ENCODE peak calls at places on chromosomes 5 and 9, in six cellular contexts. One of them, this sample, is unnamed.
A peak's percentile ranks its signal among the peaks of the same experiment; 100 is the strongest.

GRCh38 chr9:122206118-122207046 is 22.4 kb downstream of the LHX6 start:
- DNase-seq in IMR-90: peak; percentile 80
- DNase-seq in H1: no peak
- DNase-seq in mesenchymal stem cell: peak; percentile 40
- DNase-seq in neuronal stem cell: no peak
- DNase-seq in trophoblast cell: no peak
- DNase-seq in this sample: no peak

GRCh38 chr9:16030513-16031185 is 477.8 kb downstream of the CCDC171 start:
- DNase-seq in IMR-90: peak; percentile 96
- DNase-seq in H1: no peak
- DNase-seq in mesenchymal stem cell: peak; percentile 91
- DNase-seq in neuronal stem cell: no peak
- DNase-seq in trophoblast cell: peak; percentile 19
- DNase-seq in this sample: peak; percentile 49

GRCh38 chr9:137449931-137450537 is 8.9 kb upstream of the ENTPD8 start:
- DNase-seq in IMR-90: no peak
- DNase-seq in H1: no peak
- DNase-seq in mesenchymal stem cell: no peak
- DNase-seq in neuronal stem cell: no peak
- DNase-seq in trophoblast cell: no peak
- DNase-seq in this sample: no peak

GRCh38 chr9:12684923-12685468 is 8.2 kb upstream of the TYRP1 start:
- DNase-seq in IMR-90: peak; percentile 29
- DNase-seq in H1: no peak
- DNase-seq in mesenchymal stem cell: peak; percentile 34
- DNase-seq in neuronal stem cell: no peak
- DNase-seq in trophoblast cell: no peak
- DNase-seq in this sample: peak; percentile 11

GRCh38 chr5:141330299-141331080 is at the start of gene PCDHGA1:
- DNase-seq in IMR-90: peak; percentile 75
- DNase-seq in H1: no peak
- DNase-seq in mesenchymal stem cell: no peak
- DNase-seq in neuronal stem cell: no peak
- DNase-seq in trophoblast cell: no peak
- DNase-seq in this sample: peak; percentile 26

GRCh38 chr5:128644863-128645262 is 106.8 kb upstream of the FBN2 start:
- DNase-seq in IMR-90: peak; percentile 96
- DNase-seq in H1: no peak
- DNase-seq in mesenchymal stem cell: peak; percentile 60
- DNase-seq in neuronal stem cell: no peak
- DNase-seq in trophoblast cell: no peak
- DNase-seq in this sample: no peak

GRCh38 chr9:19481471-19481870 is 72.7 kb downstream of the ACER2 start:
- DNase-seq in IMR-90: no peak
- DNase-seq in H1: no peak
- DNase-seq in mesenchymal stem cell: no peak
- DNase-seq in neuronal stem cell: no peak
- DNase-seq in trophoblast cell: no peak
- DNase-seq in this sample: no peak

GRCh38 chr5:151022511-151023018 is 2.2 kb downstream of the GPX3 start:
- DNase-seq in IMR-90: no peak
- DNase-seq in H1: no peak
- DNase-seq in mesenchymal stem cell: no peak
- DNase-seq in neuronal stem cell: no peak
- DNase-seq in trophoblast cell: peak; percentile 55
- DNase-seq in this sample: no peak

GRCh38 chr9:35996358-35996970 is 38.5 kb upstream of the OR2S2 start:
- DNase-seq in IMR-90: peak; percentile 16
- DNase-seq in H1: peak; percentile 17
- DNase-seq in mesenchymal stem cell: peak; percentile 8
- DNase-seq in neuronal stem cell: no peak
- DNase-seq in trophoblast cell: peak; percentile 93
- DNase-seq in this sample: peak; percentile 94

GRCh38 chr5:168881427-168882149 is 302.4 kb upstream of the PANK3 start:
- DNase-seq in IMR-90: no peak
- DNase-seq in H1: peak; percentile 63
- DNase-seq in mesenchymal stem cell: no peak
- DNase-seq in neuronal stem cell: no peak
- DNase-seq in trophoblast cell: no peak
- DNase-seq in this sample: peak; percentile 93

GRCh38 chr9:125894566-125894965 is 147.4 kb downstream of the PBX3 start:
- DNase-seq in IMR-90: no peak
- DNase-seq in H1: no peak
- DNase-seq in mesenchymal stem cell: no peak
- DNase-seq in neuronal stem cell: no peak
- DNase-seq in trophoblast cell: no peak
- DNase-seq in this sample: no peak

GRCh38 chr5:67350600-67351315 is 154.2 kb upstream of the CD180 start:
- DNase-seq in IMR-90: no peak
- DNase-seq in H1: no peak
- DNase-seq in mesenchymal stem cell: peak; percentile 60
- DNase-seq in neuronal stem cell: no peak
- DNase-seq in trophoblast cell: no peak
- DNase-seq in this sample: no peak

GRCh38 chr9:113409883-113410206 is 630 bp downstream of the POLE3 start:
- DNase-seq in IMR-90: no peak
- DNase-seq in H1: no peak
- DNase-seq in mesenchymal stem cell: no peak
- DNase-seq in neuronal stem cell: no peak
- DNase-seq in trophoblast cell: no peak
- DNase-seq in this sample: no peak

GRCh38 chr5:88761269-88761880 is 121.6 kb downstream of the MEF2C start:
- DNase-seq in IMR-90: peak; percentile 51
- DNase-seq in H1: no peak
- DNase-seq in mesenchymal stem cell: no peak
- DNase-seq in neuronal stem cell: no peak
- DNase-seq in trophoblast cell: no peak
- DNase-seq in this sample: no peak

GRCh38 chr5:141843156-141843927 is 34.9 kb downstream of the PCDH1 start:
- DNase-seq in IMR-90: peak; percentile 44
- DNase-seq in H1: no peak
- DNase-seq in mesenchymal stem cell: peak; percentile 72
- DNase-seq in neuronal stem cell: no peak
- DNase-seq in trophoblast cell: peak; percentile 96
- DNase-seq in this sample: peak; percentile 94

GRCh38 chr5:131328536-131329186 is 64.8 kb downstream of the CDC42SE2 start:
- DNase-seq in IMR-90: peak; percentile 77
- DNase-seq in H1: no peak
- DNase-seq in mesenchymal stem cell: peak; percentile 86
- DNase-seq in neuronal stem cell: no peak
- DNase-seq in trophoblast cell: peak; percentile 21
- DNase-seq in this sample: no peak

GRCh38 chr9:127395491-127396252 is 1.3 kb upstream of the SLC2A8 start:
- DNase-seq in IMR-90: no peak
- DNase-seq in H1: no peak
- DNase-seq in mesenchymal stem cell: peak; percentile 57
- DNase-seq in neuronal stem cell: no peak
- DNase-seq in trophoblast cell: no peak
- DNase-seq in this sample: no peak
- H3K23ac ChIP-seq in IMR-90: no peak overlapping the region
- H3K23ac ChIP-seq in H1: no peak overlapping the region
- H3K23ac ChIP-seq in mesenchymal stem cell: no peak overlapping the region
- H3K23ac ChIP-seq in neuronal stem cell: peak overlapping the region; percentile 92
- H3K23ac ChIP-seq in trophoblast cell: no peak overlapping the region
- H3K23ac ChIP-seq in this sample: no peak overlapping the region

DNA sequence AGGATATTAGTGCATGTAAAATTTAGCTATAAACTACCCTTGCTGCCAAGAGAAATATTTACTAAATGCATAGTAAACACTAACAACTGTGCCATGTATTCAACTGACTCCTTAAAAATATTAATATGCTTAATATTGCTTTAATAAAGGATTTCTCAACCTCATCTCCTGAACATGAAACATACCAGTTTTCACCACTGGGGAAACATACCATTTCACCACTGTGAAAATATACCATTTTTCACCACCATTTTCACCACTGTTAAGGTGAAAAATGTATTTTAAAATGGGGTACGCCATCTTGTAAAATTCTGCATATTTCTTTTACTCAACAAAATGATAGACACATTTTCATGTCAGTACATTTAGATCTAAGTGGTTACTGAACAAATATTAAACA is 4.5 kb downstream of the RAB14 start:
- DNase-seq in IMR-90: no peak
- DNase-seq in H1: no peak
- DNase-seq in mesenchymal stem cell: no peak
- DNase-seq in neuronal stem cell: no peak
- DNase-seq in trophoblast cell: no peak
- DNase-seq in this sample: no peak
- H3K4me3 ChIP-seq in IMR-90: no peak overlapping the region
- H3K4me3 ChIP-seq in H1: no peak overlapping the region
- H3K4me3 ChIP-seq in mesenchymal stem cell: no peak overlapping the region
- H3K4me3 ChIP-seq in neuronal stem cell: no peak overlapping the region
- H3K4me3 ChIP-seq in trophoblast cell: no peak overlapping the region
- H3K4me3 ChIP-seq in this sample: no peak overlapping the region

GRCh38 chr5:180213256-180213600 is 4.2 kb upstream of the RASGEF1C start:
- DNase-seq in IMR-90: no peak
- DNase-seq in H1: no peak
- DNase-seq in mesenchymal stem cell: no peak
- DNase-seq in neuronal stem cell: no peak
- DNase-seq in trophoblast cell: no peak
- DNase-seq in this sample: no peak

GRCh38 chr5:180214870-180215737 is 6.1 kb upstream of the RASGEF1C start:
- DNase-seq in IMR-90: no peak
- DNase-seq in H1: no peak
- DNase-seq in mesenchymal stem cell: no peak
- DNase-seq in neuronal stem cell: no peak
- DNase-seq in trophoblast cell: no peak
- DNase-seq in this sample: no peak

GRCh38 chr5:180212363-180213255 is 3.6 kb upstream of the RASGEF1C start:
- DNase-seq in IMR-90: peak; percentile 1
- DNase-seq in H1: no peak
- DNase-seq in mesenchymal stem cell: no peak
- DNase-seq in neuronal stem cell: no peak
- DNase-seq in trophoblast cell: no peak
- DNase-seq in this sample: no peak

GRCh38 chr5:180211761-180212035 is 2.7 kb upstream of the RASGEF1C start:
- DNase-seq in IMR-90: no peak
- DNase-seq in H1: no peak
- DNase-seq in mesenchymal stem cell: no peak
- DNase-seq in neuronal stem cell: no peak
- DNase-seq in trophoblast cell: no peak
- DNase-seq in this sample: no peak

DNA sequence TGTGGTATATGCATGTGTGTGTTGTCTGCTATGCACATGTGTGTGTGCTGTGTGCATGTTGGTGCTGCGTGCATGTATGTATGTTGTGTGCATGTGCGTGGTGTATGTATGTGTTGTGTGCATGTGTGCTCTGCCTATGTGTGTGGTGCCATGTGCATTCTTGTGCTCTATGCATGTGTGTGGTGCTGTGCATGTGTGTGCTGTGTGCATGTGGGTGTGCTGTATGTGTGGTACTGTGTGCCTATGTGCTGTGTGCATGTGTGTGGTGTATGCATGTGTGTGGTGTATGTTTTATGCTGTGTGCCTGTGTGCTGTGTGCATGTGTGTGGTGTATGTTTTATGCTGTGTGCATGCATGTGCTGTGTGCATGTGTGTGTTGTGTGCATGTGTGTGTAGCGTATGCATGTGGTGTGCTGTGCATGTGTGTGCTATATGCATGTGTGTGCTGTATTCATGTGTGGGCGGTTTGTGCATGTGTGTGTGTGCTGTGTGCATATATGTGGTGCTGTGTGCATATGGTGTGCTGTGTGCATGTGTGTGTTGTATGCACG is 4.7 kb upstream of the RASGEF1C start:
- DNase-seq in IMR-90: no peak
- DNase-seq in H1: no peak
- DNase-seq in mesenchymal stem cell: no peak
- DNase-seq in neuronal stem cell: no peak
- DNase-seq in trophoblast cell: no peak
- DNase-seq in this sample: no peak
- H3K23ac ChIP-seq in IMR-90: no peak overlapping the region
- H3K23ac ChIP-seq in H1: no peak overlapping the region
- H3K23ac ChIP-seq in mesenchymal stem cell: no peak overlapping the region
- H3K23ac ChIP-seq in neuronal stem cell: peak overlapping the region; percentile 83
- H3K23ac ChIP-seq in trophoblast cell: peak overlapping the region; percentile 71
- H3K23ac ChIP-seq in this sample: no peak overlapping the region

DNA sequence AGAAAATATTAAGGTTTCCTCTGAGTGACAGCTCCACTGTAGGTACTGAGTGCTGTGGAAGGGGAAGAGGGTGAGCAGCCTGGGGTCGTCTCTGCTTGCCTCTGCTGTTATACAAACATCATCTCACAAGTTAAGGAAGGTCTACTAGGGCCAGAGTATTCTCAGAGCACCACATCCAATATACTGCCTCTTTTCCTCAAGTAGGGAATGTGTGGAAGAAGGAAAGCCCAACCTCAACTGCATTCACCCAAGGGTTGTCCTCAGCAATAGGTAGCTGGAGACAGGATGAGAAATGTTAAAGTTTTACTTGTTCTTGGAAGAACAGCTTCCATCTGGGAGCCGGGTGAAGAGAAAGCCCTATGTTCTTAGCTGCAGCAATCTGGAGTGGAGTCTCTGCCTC is 1062.3 kb upstream of the CDH10 start:
- DNase-seq in IMR-90: no peak
- DNase-seq in H1: no peak
- DNase-seq in mesenchymal stem cell: no peak
- DNase-seq in neuronal stem cell: no peak
- DNase-seq in trophoblast cell: no peak
- DNase-seq in this sample: peak; percentile 45
- H3K4me3 ChIP-seq in IMR-90: no peak overlapping the region
- H3K4me3 ChIP-seq in H1: no peak overlapping the region
- H3K4me3 ChIP-seq in mesenchymal stem cell: no peak overlapping the region
- H3K4me3 ChIP-seq in neuronal stem cell: no peak overlapping the region
- H3K4me3 ChIP-seq in trophoblast cell: no peak overlapping the region
- H3K4me3 ChIP-seq in this sample: no peak overlapping the region

GRCh38 chr5:68965926-68966325 is 127.9 kb upstream of the SLC30A5 start:
- DNase-seq in IMR-90: no peak
- DNase-seq in H1: no peak
- DNase-seq in mesenchymal stem cell: no peak
- DNase-seq in neuronal stem cell: no peak
- DNase-seq in trophoblast cell: no peak
- DNase-seq in this sample: no peak
- H3K23ac ChIP-seq in IMR-90: no peak overlapping the region
- H3K23ac ChIP-seq in H1: no peak overlapping the region
- H3K23ac ChIP-seq in mesenchymal stem cell: no peak overlapping the region
- H3K23ac ChIP-seq in neuronal stem cell: no peak overlapping the region
- H3K23ac ChIP-seq in trophoblast cell: no peak overlapping the region
- H3K23ac ChIP-seq in this sample: no peak overlapping the region

GRCh38 chr5:134523543-134524136 is 1.8 kb upstream of the JADE2 start:
- DNase-seq in IMR-90: no peak
- DNase-seq in H1: no peak
- DNase-seq in mesenchymal stem cell: no peak
- DNase-seq in neuronal stem cell: no peak
- DNase-seq in trophoblast cell: no peak
- DNase-seq in this sample: peak; percentile 32
- H3K4me3 ChIP-seq in IMR-90: peak overlapping the region; percentile 62
- H3K4me3 ChIP-seq in H1: peak overlapping the region; percentile 80
- H3K4me3 ChIP-seq in mesenchymal stem cell: peak overlapping the region; percentile 94
- H3K4me3 ChIP-seq in neuronal stem cell: peak overlapping the region; percentile 79
- H3K4me3 ChIP-seq in trophoblast cell: no peak overlapping the region
- H3K4me3 ChIP-seq in this sample: no peak overlapping the region